ENCODE peak calls at places on chromosomes 4 and X, in six cellular contexts. C, S, M, J, W and B are unnamed samples.

GRCh38 chrX:15269618-15270521 is at the start of gene ASB9:
- DNase-seq in C (no peak), S (no peak), M (no peak), J (no peak), W (peak), B (peak)

GRCh38 chr4:74016068-74016467 is 17.6 kb upstream of the CXCL5 start:
- DNase-seq in C (no peak), S (no peak), M (no peak), J (no peak), W (peak), B (no peak)

GRCh38 chrX:97027384-97027922 is 143.7 kb downstream of the RPA4 start:
- DNase-seq in C (no peak), S (no peak), M (no peak), J (no peak), W (no peak), B (no peak)

GRCh38 chr4:76947369-76947768 is 2.2 kb upstream of the SEPTIN11 start:
- DNase-seq in C (no peak), S (peak), M (no peak), J (no peak), W (no peak), B (no peak)

GRCh38 chr4:184472540-184473264 is 1.6 kb downstream of the IRF2 start:
- DNase-seq in C (peak), S (peak), M (peak), J (peak), W (peak), B (peak)

GRCh38 chr4:124713213-124713592 is 671 bp upstream of the ANKRD50 start:
- DNase-seq in C (peak), S (peak), M (peak), J (peak), W (no peak), B (peak)

GRCh38 chrX:11787564-11787963 is 29.5 kb downstream of the MSL3 start:
- DNase-seq in C (peak), S (peak), M (no peak), J (peak), W (peak), B (no peak)

GRCh38 chrX:114787016-114787415 is 203.1 kb downstream of the HTR2C start:
- DNase-seq in C (no peak), S (no peak), M (no peak), J (no peak), W (no peak), B (no peak)

GRCh38 chr4:142959156-142959555 is 113.1 kb upstream of the INPP4B start:
- DNase-seq in C (no peak), S (no peak), M (no peak), J (no peak), W (peak), B (peak)

GRCh38 chr4:139163806-139164206 is 13.2 kb downstream of the ELF2 start:
- DNase-seq in C (no peak), S (no peak), M (no peak), J (no peak), W (no peak), B (no peak)

GRCh38 chr4:100165809-100166208 is 24.5 kb downstream of the DDIT4L start:
- DNase-seq in C (no peak), S (no peak), M (no peak), J (no peak), W (no peak), B (no peak)

GRCh38 chrX:16778545-16778944 is 7.7 kb upstream of the TXLNG start:
- DNase-seq in C (no peak), S (no peak), M (no peak), J (no peak), W (no peak), B (no peak)

GRCh38 chrX:74534569-74535038 is 79.8 kb downstream of the RLIM start:
- DNase-seq in C (no peak), S (no peak), M (no peak), J (no peak), W (peak), B (no peak)

GRCh38 chr4:5040839-5041238 is 10.4 kb upstream of the STK32B start:
- DNase-seq in C (no peak), S (no peak), M (no peak), J (no peak), W (no peak), B (no peak)

GRCh38 chr4:55269970-55270369 is 76.1 kb upstream of the SRD5A3 start:
- DNase-seq in C (no peak), S (no peak), M (no peak), J (no peak), W (no peak), B (no peak)

GRCh38 chr4:53987761-53988171 is 76.6 kb downstream of the CHIC2 start:
- DNase-seq in C (no peak), S (no peak), M (no peak), J (no peak), W (peak), B (peak)

GRCh38 chrX:9882669-9883446 is 84.3 kb upstream of the CLDN34 start:
- DNase-seq in C (no peak), S (no peak), M (no peak), J (no peak), W (no peak), B (no peak)

GRCh38 chr4:138938371-138938699 is 77.2 kb upstream of the NOCT start:
- DNase-seq in C (no peak), S (no peak), M (no peak), J (no peak), W (peak), B (peak)

GRCh38 chr4:133498149-133498548 is 349.1 kb downstream of the PCDH10 start:
- DNase-seq in C (no peak), S (no peak), M (no peak), J (no peak), W (peak), B (no peak)

GRCh38 chr4:113350576-113350975 is 301.1 kb downstream of the ANK2 start:
- DNase-seq in C (no peak), S (no peak), M (no peak), J (no peak), W (no peak), B (no peak)

GRCh38 chr4:113355550-113356371 is 306.3 kb downstream of the ANK2 start:
- DNase-seq in C (no peak), S (no peak), M (no peak), J (no peak), W (peak), B (peak)

GRCh38 chr4:113358784-113359183 is 309.3 kb downstream of the ANK2 start:
- DNase-seq in C (no peak), S (no peak), M (no peak), J (no peak), W (no peak), B (no peak)

DNA sequence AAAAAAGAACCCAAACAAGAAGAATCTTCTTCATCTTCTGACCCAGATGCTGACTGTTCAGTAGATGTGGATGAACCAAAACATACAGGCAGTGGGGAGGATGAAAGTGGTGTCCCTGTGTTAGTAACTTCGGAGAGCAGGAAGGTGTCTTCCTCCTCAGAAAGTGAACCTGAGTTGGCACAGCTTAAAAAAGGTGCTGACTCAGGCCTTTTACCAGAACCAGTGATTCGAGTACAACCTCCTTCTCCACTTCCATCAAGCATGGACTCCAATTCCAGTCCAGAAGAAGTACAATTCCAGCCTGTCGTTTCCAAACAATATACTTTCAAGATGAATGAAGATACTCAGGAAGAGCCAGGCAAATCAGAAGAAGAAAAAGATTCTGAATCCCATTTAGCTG is 307.0 kb downstream of the ANK2 start:
- DNase-seq in C (no peak), S (no peak), M (no peak), J (no peak), W (no peak), B (no peak)
- H3K27ac ChIP-seq in C (no peak), S (no peak), M (no peak), J (no peak), W (no peak), B (no peak)

DNA sequence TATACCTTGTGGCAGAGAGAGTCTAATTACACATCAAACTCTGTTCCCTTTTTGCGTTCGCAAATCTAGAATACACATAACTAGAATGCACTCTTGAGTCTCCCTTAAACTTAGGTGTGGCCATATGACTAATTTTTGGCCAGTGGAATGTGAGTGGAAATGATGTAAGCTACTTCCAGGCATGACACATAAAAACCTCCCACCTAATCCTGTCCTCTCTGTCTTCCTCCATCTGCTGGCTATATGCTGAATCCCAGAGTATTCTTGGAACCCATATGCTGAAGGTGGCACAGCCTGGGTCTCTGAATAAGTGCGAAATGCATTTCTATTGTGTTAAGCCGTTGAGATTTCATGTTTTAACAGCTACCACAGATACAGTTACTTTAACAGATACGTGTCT is 269.9 kb upstream of the NRK start:
- DNase-seq in C (no peak), S (no peak), M (no peak), J (no peak), W (peak), B (peak)
- H3K27ac ChIP-seq in C (no peak), S (no peak), M (no peak), J (no peak), W (peak), B (no peak)

GRCh38 chr4:145484240-145484846 is 2.7 kb downstream of the SMAD1 start:
- DNase-seq in C (no peak), S (no peak), M (no peak), J (no peak), W (no peak), B (no peak)
- H3K27ac ChIP-seq in C (no peak), S (no peak), M (no peak), J (no peak), W (no peak), B (no peak)

DNA sequence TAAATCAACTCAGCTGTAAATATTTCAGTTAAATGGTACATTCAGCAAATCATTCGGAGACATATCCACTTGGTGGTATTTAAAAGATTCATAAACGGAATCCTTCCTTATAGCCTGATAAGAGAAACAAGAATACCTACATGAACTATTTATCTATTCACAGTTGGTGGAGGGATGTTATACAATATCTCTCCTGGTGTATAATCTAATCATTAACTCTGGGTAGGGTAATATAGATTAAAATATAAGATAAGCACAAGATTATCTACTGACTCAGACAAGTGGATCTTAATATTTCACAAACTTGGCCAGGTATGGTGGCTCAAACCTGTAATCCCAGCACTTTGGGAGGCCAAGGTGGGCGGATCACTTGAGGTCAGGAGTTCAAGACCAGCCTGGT is 164.5 kb upstream of the MAP3K15 start:
- DNase-seq in C (no peak), S (no peak), M (no peak), J (no peak), W (no peak), B (no peak)
- H3K27ac ChIP-seq in C (no peak), S (no peak), M (no peak), J (no peak), W (no peak), B (no peak)